ENCODE peak calls at places on chromosome 18, in four cellular contexts. H is left ventricle myocardium inferior, P is tibial nerve, N is kidney. D is an unnamed sample. For H3K9me3, the result is how much of the 10 kb centered on the place peaks cover.

GRCh38 chr18:72762505-72763122 is 105.2 kb downstream of the NETO1 start:
- DNase-seq in H (no peak), P (peak), N (no peak), D (no peak)

GRCh38 chr18:36762074-36762473 is 66.7 kb downstream of the TPGS2 start:
- DNase-seq in H (no peak), P (no peak), N (no peak), D (no peak)

GRCh38 chr18:68803371-68803770 is 5.5 kb downstream of the CCDC102B start:
- DNase-seq in H (peak), P (peak), N (peak), D (no peak)

GRCh38 chr18:35239314-35239713 is 1.5 kb upstream of the ZNF397 start:
- DNase-seq in H (no peak), P (no peak), N (no peak), D (no peak)

GRCh38 chr18:58051765-58052460 is 7.9 kb downstream of the NEDD4L start:
- DNase-seq in H (no peak), P (no peak), N (no peak), D (no peak)

GRCh38 chr18:70288171-70288850 is 534 bp upstream of the SOCS6 start:
- DNase-seq in H (peak), P (no peak), N (peak), D (no peak)

GRCh38 chr18:4096501-4096900 is 358.6 kb downstream of the DLGAP1 start:
- DNase-seq in H (no peak), P (no peak), N (no peak), D (no peak)

GRCh38 chr18:58239879-58240278 is 195.9 kb downstream of the NEDD4L start:
- DNase-seq in H (no peak), P (no peak), N (no peak), D (no peak)

GRCh38 chr18:63346471-63347183 is 20.4 kb downstream of the KDSR start:
- DNase-seq in H (no peak), P (no peak), N (no peak), D (no peak)

GRCh38 chr18:54830260-54830659 is 2.0 kb downstream of the RAB27B start:
- DNase-seq in H (no peak), P (no peak), N (no peak), D (no peak)

GRCh38 chr18:56702946-56703345 is 51.8 kb downstream of the WDR7 start:
- DNase-seq in H (no peak), P (peak), N (no peak), D (no peak)

GRCh38 chr18:74522635-74523548 is 11.4 kb upstream of the CNDP1 start:
- DNase-seq in H (no peak), P (no peak), N (no peak), D (no peak)

GRCh38 chr18:50747849-50748242 is 72.0 kb downstream of the MRO start:
- DNase-seq in H (no peak), P (no peak), N (no peak), D (no peak)

GRCh38 chr18:36411745-36412168 is 114.2 kb downstream of the FHOD3 start:
- DNase-seq in H (no peak), P (no peak), N (no peak), D (no peak)

GRCh38 chr18:79494936-79495335 is 99.2 kb downstream of the NFATC1 start:
- DNase-seq in H (no peak), P (no peak), N (peak), D (no peak)

GRCh38 chr18:52313213-52313612 is 26.8 kb upstream of the DCC start:
- DNase-seq in H (no peak), P (no peak), N (no peak), D (no peak)

GRCh38 chr18:34493099-34493544 is 217.0 kb upstream of the DTNA start:
- DNase-seq in H (peak), P (peak), N (peak), D (no peak)

GRCh38 chr18:67145586-67146292 is 370.8 kb downstream of the DSEL start:
- DNase-seq in H (no peak), P (no peak), N (no peak), D (no peak)

GRCh38 chr18:71442830-71443229 is 1101.3 kb downstream of the CBLN2 start:
- DNase-seq in H (no peak), P (no peak), N (no peak), D (no peak)

GRCh38 chr18:50986360-50987087 is 18.7 kb downstream of the ELAC1 start:
- DNase-seq in H (no peak), P (no peak), N (no peak), D (no peak)

GRCh38 chr18:53375641-53376040 is 848.8 kb downstream of the MBD2 start:
- DNase-seq in H (no peak), P (no peak), N (no peak), D (no peak)

GRCh38 chr18:31156831-31157763 is 5.6 kb downstream of the DSC1 start:
- DNase-seq in H (no peak), P (no peak), N (no peak), D (no peak)

GRCh38 chr18:49959176-49959575 is 145.8 kb upstream of the ACAA2 start:
- DNase-seq in H (no peak), P (no peak), N (no peak), D (no peak)

GRCh38 chr18:58093311-58093790 is 49.3 kb downstream of the NEDD4L start:
- DNase-seq in H (no peak), P (no peak), N (no peak), D (no peak)

GRCh38 chr18:49817947-49818346 is 4.6 kb upstream of the ACAA2 start:
- DNase-seq in H (no peak), P (no peak), N (no peak), D (no peak)

GRCh38 chr18:74524097-74524496 is 10.2 kb upstream of the CNDP1 start:
- DNase-seq in H (no peak), P (no peak), N (peak), D (no peak)

GRCh38 chr18:59264651-59265245 is 8.5 kb downstream of the RAX start:
- DNase-seq in H (no peak), P (no peak), N (no peak), D (no peak)

GRCh38 chr18:629303-630150 is 27.9 kb upstream of the TYMS start:
- DNase-seq in H (no peak), P (no peak), N (no peak), D (no peak)

GRCh38 chr18:5237083-5237722 is 40.1 kb upstream of the AKAIN1 start:
- DNase-seq in H (peak), P (peak), N (peak), D (no peak)

GRCh38 chr18:67379991-67380390 is 136.5 kb downstream of the DSEL start:
- DNase-seq in H (no peak), P (no peak), N (no peak), D (no peak)

GRCh38 chr18:11767935-11768334 is 78.9 kb downstream of the GNAL start:
- DNase-seq in H (no peak), P (no peak), N (no peak), D (no peak)

GRCh38 chr18:23918395-23919032 is 96.0 kb upstream of the TTC39C start:
- DNase-seq in H (peak), P (peak), N (no peak), D (peak)

GRCh38 chr18:66646622-66647021 is 42.7 kb upstream of the CDH19 start:
- DNase-seq in H (no peak), P (no peak), N (no peak), D (no peak)

GRCh38 chr18:75639468-75639831 is 211.9 kb upstream of the SMIM21 start:
- DNase-seq in H (no peak), P (no peak), N (no peak), D (no peak)
- H3K9me3 ChIP-seq in H (under half), P (under half), N (under half), D (under half)

DNA sequence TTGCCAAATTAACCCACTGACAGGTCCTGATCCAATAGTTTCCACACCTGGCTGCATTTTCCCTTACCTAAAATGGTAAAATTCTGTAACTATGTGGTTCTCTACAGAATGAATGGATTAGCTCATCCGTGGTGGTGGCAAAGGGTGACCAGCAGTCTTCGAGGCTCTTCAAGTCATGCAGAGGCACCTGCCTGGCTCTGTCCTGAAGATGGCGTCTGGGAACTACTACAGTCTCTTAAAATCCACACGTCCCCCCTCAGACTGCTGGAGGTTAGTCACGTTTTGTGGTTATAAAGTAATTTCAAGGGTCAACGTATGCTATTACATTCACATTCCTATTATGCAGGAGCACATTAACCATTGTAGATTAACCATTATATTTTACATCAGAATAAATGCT is 616.7 kb downstream of the GALR1 start:
- DNase-seq in H (no peak), P (no peak), N (no peak), D (no peak)
- H3K9me3 ChIP-seq in H (under half), P (under half), N (under half), D (under half)

GRCh38 chr18:14922965-14923565 is 175.1 kb downstream of the ANKRD30B start:
- DNase-seq in H (no peak), P (no peak), N (no peak), D (no peak)
- H3K9me3 ChIP-seq in H (under half), P (under half), N (under half), D (under half)

DNA sequence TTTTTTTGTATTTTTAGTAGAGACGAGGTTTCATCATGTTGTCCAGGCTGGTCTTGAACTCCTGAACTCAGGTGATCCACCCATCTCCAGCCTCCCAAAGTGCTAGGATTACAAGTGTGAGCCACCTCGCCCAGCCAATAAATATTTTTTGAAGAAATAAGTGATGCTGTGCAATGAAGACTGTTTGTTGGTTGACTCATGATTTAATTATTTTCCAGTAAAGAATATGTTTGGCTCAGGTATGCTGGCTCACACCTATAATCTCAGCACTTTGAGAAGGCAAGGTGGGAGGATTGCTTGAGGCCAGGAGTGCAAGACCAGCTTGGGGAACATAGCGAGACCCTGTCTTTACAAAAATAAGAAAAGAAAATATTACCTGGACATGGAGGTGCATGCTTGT is 41.8 kb upstream of the LPIN2 start:
- DNase-seq in H (no peak), P (no peak), N (no peak), D (no peak)
- H3K9me3 ChIP-seq in H (under half), P (under half), N (under half), D (under half)